ENCODE peak calls at places on chromosomes 4 and X, in ten cellular contexts. U is WERI-Rb-1, O is H9, N is heart right ventricle, T is small intestine, I is cardiac muscle cell, D is esophagus squamous epithelium, C is A549, L is heart left ventricle, P is GM23248. H is an unnamed sample.

GRCh38 chr4:166324321-166324720 is 451.3 kb downstream of the TLL1 start:
- DNase-seq in I (peak), U (peak), T (peak), L (no peak), N (no peak), P (no peak), D (no peak), O (peak), C (no peak), H (no peak)

GRCh38 chr4:153083447-153083921 is 120.8 kb upstream of the TRIM2 start:
- DNase-seq in I (peak), C (peak), P (peak), N (no peak), O (peak), U (peak), D (no peak), L (no peak), T (peak), H (no peak)

GRCh38 chr4:184544711-184545409 is 70.5 kb upstream of the IRF2 start:
- DNase-seq in N (no peak), D (no peak), P (peak), T (no peak), L (no peak), I (no peak), U (no peak), C (no peak), O (no peak), H (no peak)

GRCh38 chr4:113958766-113959540 is 20.5 kb downstream of the ARSJ start:
- DNase-seq in T (peak), U (no peak), N (no peak), D (no peak), L (no peak), O (no peak), C (peak), P (peak), I (no peak), H (no peak)

GRCh38 chr4:148287111-148287510 is 155.1 kb downstream of the NR3C2 start:
- DNase-seq in N (no peak), O (no peak), T (no peak), U (no peak), L (no peak), I (no peak), C (no peak), D (no peak), P (no peak), H (no peak)

GRCh38 chrX:12032082-12032481 is 106.2 kb upstream of the FRMPD4 start:
- DNase-seq in P (no peak), C (no peak), D (no peak), T (no peak), I (no peak), O (no peak), L (no peak), N (no peak), U (no peak), H (no peak)

GRCh38 chrX:123230798-123231197 is 46.7 kb downstream of the GRIA3 start:
- DNase-seq in C (no peak), P (no peak), T (no peak), L (no peak), N (no peak), O (no peak), U (no peak), D (no peak), I (no peak), H (no peak)

GRCh38 chr4:118712872-118713271 is 27.7 kb downstream of the METTL14 start:
- DNase-seq in P (peak), C (no peak), U (no peak), I (no peak), T (no peak), L (no peak), N (no peak), D (no peak), O (no peak), H (no peak)

GRCh38 chr4:105343523-105343931 is 130.3 kb downstream of the PPA2 start:
- DNase-seq in N (no peak), U (no peak), C (no peak), L (no peak), O (no peak), T (no peak), D (no peak), P (peak), I (no peak), H (no peak)

GRCh38 chr4:15344041-15344440 is 83.8 kb upstream of the C1QTNF7 start:
- DNase-seq in D (no peak), U (no peak), I (no peak), L (no peak), N (no peak), T (no peak), P (peak), C (no peak), O (no peak), H (no peak)

GRCh38 chr4:53852343-53852742 is 212.1 kb downstream of the CHIC2 start:
- DNase-seq in L (no peak), D (no peak), O (no peak), U (no peak), P (no peak), C (no peak), I (no peak), N (no peak), T (no peak), H (no peak)

GRCh38 chrX:150942958-150943594 is 40.1 kb upstream of the HMGB3 start:
- DNase-seq in P (peak), D (no peak), L (no peak), C (no peak), U (no peak), N (no peak), O (no peak), T (no peak), I (peak), H (no peak)

GRCh38 chrX:21638311-21638710 is 19.8 kb downstream of the KLHL34 start:
- DNase-seq in T (no peak), L (no peak), N (no peak), D (no peak), O (no peak), I (no peak), P (peak), C (no peak), U (no peak), H (no peak)

GRCh38 chrX:118655561-118656246 is 71.7 kb upstream of the IL13RA1 start:
- DNase-seq in C (no peak), O (no peak), U (no peak), D (no peak), L (no peak), N (no peak), I (no peak), P (peak), T (no peak), H (no peak)

GRCh38 chr4:185282968-185283367 is 73.6 kb downstream of the SNX25 start:
- DNase-seq in L (no peak), O (no peak), T (no peak), U (peak), N (no peak), P (peak), I (no peak), D (no peak), C (peak), H (no peak)

GRCh38 chr4:167234388-167234881 is at the start of gene SPOCK3:
- DNase-seq in I (peak), P (peak), C (peak), D (no peak), U (peak), N (peak), T (no peak), O (peak), L (peak), H (no peak)

GRCh38 chr4:79395883-79396282 is 12.1 kb downstream of the GK2 start:
- DNase-seq in O (no peak), C (no peak), D (no peak), P (no peak), U (no peak), T (no peak), N (no peak), I (no peak), L (no peak), H (no peak)

GRCh38 chr4:139454111-139454600 is at the start of gene RAB33B:
- DNase-seq in O (no peak), D (no peak), N (no peak), P (peak), C (peak), T (no peak), I (no peak), U (no peak), L (no peak), H (no peak)

GRCh38 chr4:118351851-118352827 is 664 bp downstream of the PRSS12 start:
- DNase-seq in L (no peak), D (no peak), P (peak), N (no peak), C (peak), O (peak), I (peak), T (peak), U (peak), H (no peak)

GRCh38 chr4:145870155-145871020 is 68.2 kb downstream of the ZNF827 start:
- DNase-seq in T (peak), O (no peak), U (no peak), D (no peak), C (no peak), N (no peak), P (peak), L (no peak), I (no peak), H (no peak)

GRCh38 chr4:143188325-143189088 is 3.8 kb downstream of the USP38 start:
- DNase-seq in N (no peak), I (no peak), O (no peak), L (no peak), U (no peak), T (peak), C (no peak), D (no peak), P (peak), H (no peak)

GRCh38 chrX:41824551-41824950 is 98.8 kb downstream of the CASK start:
- DNase-seq in T (peak), N (no peak), O (no peak), D (no peak), U (no peak), L (no peak), P (peak), C (no peak), I (no peak), H (no peak)

GRCh38 chrX:3403748-3404147 is 57.3 kb upstream of the MXRA5 start:
- DNase-seq in L (no peak), O (no peak), T (no peak), I (no peak), N (no peak), D (no peak), U (no peak), P (peak), C (no peak), H (no peak)

GRCh38 chrX:80879143-80879542 is 69.5 kb upstream of the BRWD3 start:
- DNase-seq in T (peak), C (no peak), L (no peak), I (peak), N (no peak), P (peak), U (no peak), O (no peak), D (no peak), H (no peak)

GRCh38 chrX:135713795-135714194 is 356 bp downstream of the CT45A1 start:
- DNase-seq in O (no peak), L (no peak), I (no peak), T (no peak), U (no peak), N (no peak), D (no peak), P (no peak), C (no peak), H (no peak)

GRCh38 chr4:105145913-105146285 is 777 bp upstream of the TET2 start:
- DNase-seq in L (peak), T (peak), D (peak), P (no peak), C (no peak), I (peak), N (peak), O (peak), U (no peak), H (no peak)

GRCh38 chr4:107808572-107808971 is 16.2 kb upstream of the SGMS2 start:
- DNase-seq in O (no peak), I (no peak), U (no peak), L (no peak), D (no peak), C (no peak), N (no peak), P (no peak), T (peak), H (no peak)

GRCh38 chr4:55117511-55117910 is 7.9 kb downstream of the KDR start:
- DNase-seq in U (no peak), P (no peak), T (no peak), L (no peak), N (no peak), D (no peak), O (no peak), I (no peak), C (no peak), H (no peak)
- H3K27ac ChIP-seq in U (no peak), P (no peak), T (no peak), L (no peak), N (peak), D (no peak), O (no peak), I (no peak), C (no peak), H (no peak)

GRCh38 chrX:68828740-68829593 is at the start of gene EFNB1:
- DNase-seq in C (peak), L (peak), D (peak), T (peak), N (peak), I (peak), U (peak), O (peak), P (peak), H (peak)

GRCh38 chrX:68832101-68832416 is 3.2 kb downstream of the EFNB1 start:
- DNase-seq in C (no peak), N (peak), T (peak), O (peak), D (no peak), U (no peak), P (peak), L (no peak), I (peak), H (no peak)

GRCh38 chrX:68831405-68832100 is 2.7 kb downstream of the EFNB1 start:
- DNase-seq in C (no peak), N (no peak), T (no peak), U (no peak), D (no peak), I (no peak), P (no peak), O (peak), L (no peak), H (no peak)

GRCh38 chrX:68829594-68830485 is 1.0 kb downstream of the EFNB1 start:
- DNase-seq in T (peak), D (no peak), I (peak), C (peak), N (peak), L (no peak), P (peak), U (no peak), O (peak), H (no peak)

GRCh38 chrX:68830486-68831404 is 1.9 kb downstream of the EFNB1 start:
- DNase-seq in T (peak), O (peak), U (no peak), I (no peak), L (no peak), P (no peak), C (no peak), N (no peak), D (no peak), H (no peak)
- H3K27ac ChIP-seq in T (peak), O (no peak), U (no peak), I (no peak), L (peak), P (no peak), C (peak), N (peak), D (peak), H (no peak)

GRCh38 chrX:63270873-63271272 is 80.3 kb downstream of the SPIN4 start:
- DNase-seq in O (no peak), D (no peak), L (no peak), N (no peak), I (no peak), C (no peak), P (no peak), U (no peak), T (no peak), H (no peak)

GRCh38 chrX:63275127-63275526 is 76.0 kb downstream of the SPIN4 start:
- DNase-seq in C (peak), O (peak), L (no peak), N (no peak), D (no peak), T (peak), I (peak), U (peak), P (peak), H (no peak)
- H3K27ac ChIP-seq in C (no peak), O (no peak), L (no peak), N (no peak), D (no peak), T (no peak), I (no peak), U (no peak), P (no peak), H (no peak)

GRCh38 chr4:74932832-74933561 is at the start of gene PARM1:
- DNase-seq in N (peak), C (peak), U (peak), I (peak), D (peak), T (peak), L (peak), O (peak), P (peak), H (no peak)
- H3K27ac ChIP-seq in N (peak), C (peak), U (no peak), I (peak), D (peak), T (peak), L (peak), O (no peak), P (no peak), H (no peak)

DNA sequence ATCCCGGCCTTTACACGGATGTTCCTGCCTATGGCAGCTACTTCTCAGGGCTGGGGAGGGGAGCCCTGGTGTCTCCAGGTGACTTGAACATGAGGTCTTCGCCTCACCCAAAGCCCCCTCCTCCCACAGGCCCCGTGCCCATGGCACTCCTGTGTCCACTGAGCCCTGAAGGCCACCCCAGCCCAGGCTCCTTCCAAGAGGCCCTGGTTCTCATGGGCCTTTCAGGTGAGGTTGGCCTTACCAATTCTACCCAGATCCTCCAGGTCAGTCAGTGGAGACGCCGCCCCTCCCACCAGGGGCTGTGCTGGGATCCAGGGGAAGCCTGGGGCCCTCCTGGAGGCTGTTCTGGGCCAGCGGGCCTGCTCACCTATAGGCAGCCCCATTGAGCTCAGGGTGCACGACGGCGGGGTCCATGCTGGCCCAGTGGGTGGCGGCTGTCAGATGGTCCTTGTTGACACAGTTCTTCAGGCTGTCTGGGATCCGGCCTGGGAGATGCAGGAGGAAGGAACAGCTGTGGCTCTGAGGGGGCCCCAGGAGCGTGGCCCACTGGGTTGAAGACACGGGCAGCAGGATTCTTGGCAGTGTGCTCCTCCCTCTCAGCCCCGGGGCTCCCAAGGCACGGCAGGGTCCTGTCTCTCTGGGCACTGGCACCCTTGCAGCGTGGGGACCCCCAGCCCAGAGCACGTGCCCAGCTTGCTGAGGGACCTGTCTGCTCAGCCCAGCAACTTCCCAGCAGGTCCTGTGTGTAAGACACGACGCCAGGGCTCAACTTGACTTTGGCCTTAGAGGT is 36.2 kb downstream of the CTBP1 start:
- DNase-seq in I (no peak), T (no peak), D (no peak), O (no peak), C (no peak), N (peak), P (no peak), L (peak), U (no peak), H (no peak)
- H3K27ac ChIP-seq in I (no peak), T (peak), D (peak), O (no peak), C (no peak), N (no peak), P (no peak), L (no peak), U (peak), H (no peak)